ENCODE peak calls at places on chromosome 9, in five cellular contexts. D is K562, S is A549, X is GM12878, T is H1. O is an unnamed sample.
A peak's percentile ranks its signal among the peaks of the same experiment; 100 is the strongest.

GRCh38 chr9:73853547-73853946 is 643.6 kb upstream of the RORB start:
- DNase-seq in S (no peak), T (no peak), D (no peak), X (no peak), O (no peak)

GRCh38 chr9:112248722-112249121 is 73.6 kb upstream of the SUSD1 start:
- DNase-seq in X (no peak), D (no peak), T (no peak), S (no peak), O (no peak)

GRCh38 chr9:120110520-120110919 is 469.4 kb downstream of the CDK5RAP2 start:
- DNase-seq in D (no peak), T (no peak), X (no peak), S (no peak), O (no peak)

GRCh38 chr9:120403543-120403856 is 176.5 kb downstream of the CDK5RAP2 start:
- DNase-seq in S (no peak), X (no peak), T (no peak), D (no peak), O (peak; percentile 33)

GRCh38 chr9:18238752-18239151 is 235.2 kb upstream of the ADAMTSL1 start:
- DNase-seq in D (no peak), X (no peak), T (no peak), S (no peak), O (no peak)

GRCh38 chr9:127720031-127720864 is 4.4 kb downstream of the TTC16 start:
- DNase-seq in S (no peak), T (no peak), D (no peak), X (no peak), O (no peak)

GRCh38 chr9:13244190-13244589 is 35.3 kb downstream of the MPDZ start:
- DNase-seq in X (no peak), T (no peak), D (no peak), S (no peak), O (no peak)

GRCh38 chr9:87112656-87113055 is 165.3 kb upstream of the GAS1 start:
- DNase-seq in S (no peak), D (no peak), X (no peak), T (no peak), O (no peak)

GRCh38 chr9:3879731-3880493 is 354.1 kb upstream of the RFX3 start:
- DNase-seq in D (no peak), S (no peak), T (no peak), X (no peak), O (no peak)

GRCh38 chr9:77956555-77956954 is 75.1 kb downstream of the GNAQ start:
- DNase-seq in S (no peak), T (no peak), D (no peak), X (no peak), O (no peak)

GRCh38 chr9:134535171-134535570 is 106.4 kb upstream of the COL5A1 start:
- DNase-seq in D (no peak), X (no peak), T (no peak), S (no peak), O (no peak)

GRCh38 chr9:134808393-134808792 is 72.2 kb upstream of the FCN2 start:
- DNase-seq in D (no peak), X (no peak), T (no peak), S (no peak), O (no peak)

GRCh38 chr9:78821126-78821822 is 524.3 kb downstream of the PSAT1 start:
- DNase-seq in X (no peak), T (no peak), D (peak; percentile 24), S (peak; percentile 52), O (peak; percentile 49)

GRCh38 chr9:120904061-120904998 is 22.3 kb downstream of the TRAF1 start:
- DNase-seq in T (no peak), X (no peak), D (no peak), S (no peak), O (no peak)

DNA sequence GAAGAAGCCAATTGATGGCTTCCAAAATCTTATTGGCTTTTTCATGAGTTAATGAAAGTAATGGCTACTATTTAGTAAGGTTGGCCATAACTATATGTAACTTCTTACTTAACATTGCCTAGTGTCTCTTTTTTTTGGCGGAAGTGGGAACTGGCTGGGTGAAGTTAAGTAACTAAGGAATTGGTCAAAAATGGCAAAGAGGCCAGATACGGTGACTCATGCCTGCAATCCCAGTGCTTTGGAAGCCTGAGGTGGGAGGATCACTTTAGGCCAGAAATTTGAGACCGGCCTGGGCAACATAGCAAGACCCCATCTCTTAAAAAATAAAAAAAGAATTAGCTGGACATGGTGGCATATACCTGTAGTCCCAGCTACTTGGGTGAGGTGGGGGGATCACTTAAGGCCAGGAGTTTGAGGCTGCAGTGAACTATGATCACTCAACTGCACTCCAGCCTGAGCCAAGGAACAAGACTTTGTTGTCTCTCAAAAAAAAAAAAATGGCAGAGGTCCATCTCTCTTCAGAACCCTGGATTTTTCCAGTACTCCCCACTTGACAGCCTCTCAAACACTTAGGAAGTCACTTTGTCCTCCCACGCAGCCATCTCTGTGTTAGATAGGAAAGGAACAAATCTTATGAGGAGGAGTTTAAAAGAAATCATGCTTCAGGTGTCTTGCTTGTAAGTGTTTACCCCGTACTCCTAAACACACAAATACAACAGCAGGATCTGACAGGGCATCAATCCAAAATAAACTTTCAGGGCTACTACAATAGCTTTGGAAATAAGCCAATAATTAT is 75.7 kb downstream of the TEK start:
- DNase-seq in X (no peak), T (no peak), D (no peak), S (no peak), O (no peak)
- TF ChIP-seq KDM1A in X (no peak), T (no peak), D (no peak), S (no peak), O (no peak)

GRCh38 chr9:89363921-89364663 is 45.8 kb downstream of the SECISBP2 start:
- DNase-seq in D (no peak), S (no peak), X (no peak), T (no peak), O (no peak)

GRCh38 chr9:89366711-89367110 is 48.4 kb downstream of the SECISBP2 start:
- DNase-seq in D (no peak), X (no peak), T (no peak), S (no peak), O (no peak)

GRCh38 chr9:89365532-89365912 is 47.2 kb downstream of the SECISBP2 start:
- DNase-seq in D (no peak), X (no peak), T (no peak), S (no peak), O (no peak)

GRCh38 chr9:89363311-89363670 is 45.0 kb downstream of the SECISBP2 start:
- DNase-seq in D (no peak), S (no peak), X (no peak), T (no peak), O (no peak)

GRCh38 chr9:89364664-89365531 is 46.6 kb downstream of the SECISBP2 start:
- DNase-seq in D (no peak), X (no peak), S (no peak), T (no peak), O (no peak)
- TF ChIP-seq KDM1A in D (no peak), X (no peak), S (no peak), T (no peak), O (no peak)

GRCh38 chr9:23308114-23308513 is 517.9 kb downstream of the ELAVL2 start:
- DNase-seq in D (no peak), X (no peak), T (no peak), S (no peak), O (no peak)

GRCh38 chr9:23314247-23314646 is 511.8 kb downstream of the ELAVL2 start:
- DNase-seq in T (no peak), S (no peak), D (no peak), X (no peak), O (no peak)

GRCh38 chr9:23309800-23310199 is 516.2 kb downstream of the ELAVL2 start:
- DNase-seq in S (no peak), X (no peak), D (no peak), T (no peak), O (no peak)
- TF ChIP-seq KDM1A in S (no peak), X (no peak), D (no peak), T (no peak), O (no peak)

DNA sequence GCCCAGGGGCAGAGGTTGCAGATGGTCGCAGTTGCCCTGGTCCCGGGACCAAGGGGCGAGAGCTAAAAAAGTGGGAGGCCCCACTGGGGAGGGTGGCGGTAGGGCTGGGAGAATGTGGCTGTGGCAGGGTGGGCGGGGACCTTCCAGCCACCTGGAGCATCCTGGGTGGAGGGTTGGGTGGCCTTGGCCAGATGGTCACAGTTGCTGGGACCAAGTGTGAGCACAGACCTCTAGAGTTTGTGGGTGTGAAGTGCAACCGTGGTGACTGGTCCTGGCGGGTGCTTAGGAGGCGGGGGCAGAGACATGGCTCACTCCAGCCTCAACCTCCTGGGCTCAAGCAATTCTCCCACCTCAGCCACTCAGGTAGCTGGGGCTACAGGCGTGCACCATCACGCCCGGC is 5.7 kb upstream of the TRAF2 start:
- DNase-seq in X (no peak), S (no peak), T (no peak), D (no peak), O (no peak)
- TF ChIP-seq KDM1A in X (no peak), S (no peak), T (no peak), D (no peak), O (no peak)

GRCh38 chr9:33255471-33255870 is 9.0 kb downstream of the BAG1 start:
- DNase-seq in T (no peak), D (no peak), S (no peak), X (no peak), O (no peak)
- TF ChIP-seq KDM1A in T (no peak), D (no peak), S (no peak), X (no peak), O (no peak)

GRCh38 chr9:93318441-93318840 is 133.0 kb upstream of the FAM120A start:
- DNase-seq in T (no peak), D (no peak), X (no peak), S (no peak), O (no peak)
- TF ChIP-seq KDM1A in T (no peak), D (no peak), X (no peak), S (no peak), O (no peak)

DNA sequence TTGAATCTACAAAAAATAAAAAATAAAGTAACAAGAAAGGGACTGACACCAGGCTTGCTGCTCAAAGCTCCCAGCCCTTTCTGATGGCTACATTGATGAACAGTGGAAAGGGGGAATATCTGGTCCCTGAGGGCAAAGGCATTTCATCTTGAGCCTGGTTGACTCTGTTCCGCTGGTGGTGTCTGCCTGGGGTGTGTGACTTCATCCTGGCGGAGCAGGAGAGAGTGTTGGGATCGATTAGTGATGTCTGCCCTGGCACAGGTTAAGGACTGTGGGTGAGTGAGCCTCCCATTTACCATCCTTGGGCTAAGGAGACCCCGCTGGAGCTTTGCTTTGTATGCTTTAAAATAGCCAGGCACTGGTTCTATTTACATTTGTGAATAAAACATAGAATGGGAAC is 56.9 kb upstream of the ASS1 start:
- DNase-seq in T (no peak), X (no peak), D (no peak), S (peak; percentile 23), O (no peak)
- TF ChIP-seq KDM1A in T (no peak), X (no peak), D (no peak), S (no peak), O (no peak)

GRCh38 chr9:116697341-116697740 is 10.2 kb downstream of the TRIM32 start:
- DNase-seq in T (no peak), D (no peak), X (no peak), S (no peak), O (no peak)
- TF ChIP-seq KDM1A in T (no peak), D (no peak), X (no peak), S (no peak), O (no peak)